ENCODE peak calls at places on chromosome 14, in five cellular contexts. One of them, this sample, is unnamed.

GRCh38 chr14:63672417-63673180 is 30.9 kb upstream of the WDR89 start:
- ATAC-seq in left lung: peak
- ATAC-seq in activated T-cell treated with anti-CD3 and anti-CD28 coated beads, Interleukin-2, amount 50 U/mL, for 4 hours: no peak
- ATAC-seq in stimulated activated naive CD8-positive, alpha-beta T cell treated with anti-CD3 and anti-CD28 coated beads, Interleukin-15, Interleukin-2, amounts not matched to agents 100 U/mL and 50 U/mL, for 24 hours: no peak
- ATAC-seq in left ventricle myocardium superior: no peak
- ATAC-seq in this sample: no peak

GRCh38 chr14:67269338-67270060 is 28.3 kb downstream of the PALS1 start:
- ATAC-seq in left lung: peak
- ATAC-seq in activated T-cell treated with anti-CD3 and anti-CD28 coated beads, Interleukin-2, amount 50 U/mL, for 4 hours: no peak
- ATAC-seq in stimulated activated naive CD8-positive, alpha-beta T cell treated with anti-CD3 and anti-CD28 coated beads, Interleukin-15, Interleukin-2, amounts not matched to agents 100 U/mL and 50 U/mL, for 24 hours: no peak
- ATAC-seq in left ventricle myocardium superior: peak
- ATAC-seq in this sample: no peak

GRCh38 chr14:21233457-21234076 is 35.7 kb downstream of the HNRNPC start:
- ATAC-seq in left lung: peak
- ATAC-seq in stimulated activated naive CD8-positive, alpha-beta T cell treated with anti-CD3 and anti-CD28 coated beads, Interleukin-15, Interleukin-2, amounts not matched to agents 100 U/mL and 50 U/mL, for 24 hours: no peak
- ATAC-seq in left ventricle myocardium superior: peak
- ATAC-seq in activated T-cell treated with anti-CD3 and anti-CD28 coated beads, Interleukin-2, amount 50 U/mL, for 4 hours: no peak
- ATAC-seq in this sample: no peak

GRCh38 chr14:101875726-101876268 is 88.6 kb upstream of the DYNC1H1 start:
- ATAC-seq in left lung: no peak
- ATAC-seq in left ventricle myocardium superior: no peak
- ATAC-seq in activated T-cell treated with anti-CD3 and anti-CD28 coated beads, Interleukin-2, amount 50 U/mL, for 4 hours: no peak
- ATAC-seq in stimulated activated naive CD8-positive, alpha-beta T cell treated with anti-CD3 and anti-CD28 coated beads, Interleukin-15, Interleukin-2, amounts not matched to agents 100 U/mL and 50 U/mL, for 24 hours: no peak
- ATAC-seq in this sample: peak

GRCh38 chr14:93430889-93431670 is at the start of gene UNC79:
- ATAC-seq in stimulated activated naive CD8-positive, alpha-beta T cell treated with anti-CD3 and anti-CD28 coated beads, Interleukin-15, Interleukin-2, amounts not matched to agents 100 U/mL and 50 U/mL, for 24 hours: no peak
- ATAC-seq in left lung: peak
- ATAC-seq in activated T-cell treated with anti-CD3 and anti-CD28 coated beads, Interleukin-2, amount 50 U/mL, for 4 hours: no peak
- ATAC-seq in left ventricle myocardium superior: peak
- ATAC-seq in this sample: no peak

GRCh38 chr14:33555710-33556350 is 395.0 kb downstream of the EGLN3 start:
- ATAC-seq in left ventricle myocardium superior: no peak
- ATAC-seq in activated T-cell treated with anti-CD3 and anti-CD28 coated beads, Interleukin-2, amount 50 U/mL, for 4 hours: no peak
- ATAC-seq in left lung: no peak
- ATAC-seq in stimulated activated naive CD8-positive, alpha-beta T cell treated with anti-CD3 and anti-CD28 coated beads, Interleukin-15, Interleukin-2, amounts not matched to agents 100 U/mL and 50 U/mL, for 24 hours: no peak
- ATAC-seq in this sample: no peak

GRCh38 chr14:36747411-36748184 is 85.9 kb downstream of the PAX9 start:
- ATAC-seq in left ventricle myocardium superior: no peak
- ATAC-seq in activated T-cell treated with anti-CD3 and anti-CD28 coated beads, Interleukin-2, amount 50 U/mL, for 4 hours: no peak
- ATAC-seq in left lung: peak
- ATAC-seq in stimulated activated naive CD8-positive, alpha-beta T cell treated with anti-CD3 and anti-CD28 coated beads, Interleukin-15, Interleukin-2, amounts not matched to agents 100 U/mL and 50 U/mL, for 24 hours: no peak
- ATAC-seq in this sample: no peak

GRCh38 chr14:97218336-97218712 is 421.1 kb downstream of the VRK1 start:
- ATAC-seq in activated T-cell treated with anti-CD3 and anti-CD28 coated beads, Interleukin-2, amount 50 U/mL, for 4 hours: no peak
- ATAC-seq in stimulated activated naive CD8-positive, alpha-beta T cell treated with anti-CD3 and anti-CD28 coated beads, Interleukin-15, Interleukin-2, amounts not matched to agents 100 U/mL and 50 U/mL, for 24 hours: no peak
- ATAC-seq in left ventricle myocardium superior: no peak
- ATAC-seq in left lung: no peak
- ATAC-seq in this sample: no peak

GRCh38 chr14:64692189-64692588 is 12.0 kb upstream of the PLEKHG3 start:
- ATAC-seq in left lung: no peak
- ATAC-seq in stimulated activated naive CD8-positive, alpha-beta T cell treated with anti-CD3 and anti-CD28 coated beads, Interleukin-15, Interleukin-2, amounts not matched to agents 100 U/mL and 50 U/mL, for 24 hours: no peak
- ATAC-seq in activated T-cell treated with anti-CD3 and anti-CD28 coated beads, Interleukin-2, amount 50 U/mL, for 4 hours: no peak
- ATAC-seq in left ventricle myocardium superior: no peak
- ATAC-seq in this sample: no peak

GRCh38 chr14:96747006-96747405 is 50.2 kb upstream of the VRK1 start:
- ATAC-seq in stimulated activated naive CD8-positive, alpha-beta T cell treated with anti-CD3 and anti-CD28 coated beads, Interleukin-15, Interleukin-2, amounts not matched to agents 100 U/mL and 50 U/mL, for 24 hours: no peak
- ATAC-seq in left ventricle myocardium superior: no peak
- ATAC-seq in activated T-cell treated with anti-CD3 and anti-CD28 coated beads, Interleukin-2, amount 50 U/mL, for 4 hours: no peak
- ATAC-seq in left lung: no peak
- ATAC-seq in this sample: no peak

GRCh38 chr14:105617201-105617777 is 90.9 kb downstream of the TMEM121 start:
- ATAC-seq in stimulated activated naive CD8-positive, alpha-beta T cell treated with anti-CD3 and anti-CD28 coated beads, Interleukin-15, Interleukin-2, amounts not matched to agents 100 U/mL and 50 U/mL, for 24 hours: no peak
- ATAC-seq in left ventricle myocardium superior: no peak
- ATAC-seq in activated T-cell treated with anti-CD3 and anti-CD28 coated beads, Interleukin-2, amount 50 U/mL, for 4 hours: peak
- ATAC-seq in left lung: no peak
- ATAC-seq in this sample: peak

GRCh38 chr14:104139460-104140212 is 1.2 kb downstream of the KIF26A start:
- ATAC-seq in stimulated activated naive CD8-positive, alpha-beta T cell treated with anti-CD3 and anti-CD28 coated beads, Interleukin-15, Interleukin-2, amounts not matched to agents 100 U/mL and 50 U/mL, for 24 hours: no peak
- ATAC-seq in left lung: no peak
- ATAC-seq in activated T-cell treated with anti-CD3 and anti-CD28 coated beads, Interleukin-2, amount 50 U/mL, for 4 hours: no peak
- ATAC-seq in left ventricle myocardium superior: no peak
- ATAC-seq in this sample: no peak

GRCh38 chr14:68160269-68160668 is 340.7 kb downstream of the RAD51B start:
- ATAC-seq in stimulated activated naive CD8-positive, alpha-beta T cell treated with anti-CD3 and anti-CD28 coated beads, Interleukin-15, Interleukin-2, amounts not matched to agents 100 U/mL and 50 U/mL, for 24 hours: no peak
- ATAC-seq in left ventricle myocardium superior: no peak
- ATAC-seq in activated T-cell treated with anti-CD3 and anti-CD28 coated beads, Interleukin-2, amount 50 U/mL, for 4 hours: no peak
- ATAC-seq in left lung: no peak
- ATAC-seq in this sample: no peak

This sample was measured in activated CD4-positive, CD25-positive, alpha-beta regulatory T cell treated with anti-CD3 and anti-CD28 coated beads, Interleukin-2, amount 50 U/mL, for 24 hours.